ENCODE peak calls at places on chromosomes 1 and 21, in four cellular contexts. N is stomach; G is naive thymus-derived CD4-positive, alpha-beta T cell; W is body of pancreas. B is an unnamed sample.

GRCh38 chr1:232886304-232886703 is 64.1 kb upstream of the NTPCR start:
- DNase-seq in N (no peak), G (no peak), W (no peak), B (no peak)

GRCh38 chr1:27542463-27543273 is 52.7 kb upstream of the WASF2 start:
- DNase-seq in N (peak; percentile 75), G (no peak), W (peak; percentile 93), B (peak; percentile 85)

GRCh38 chr1:242405947-242406346 is 118.5 kb downstream of the PLD5 start:
- DNase-seq in N (no peak), G (no peak), W (no peak), B (no peak)

GRCh38 chr1:223010552-223011229 is 132.4 kb downstream of the TLR5 start:
- DNase-seq in N (no peak), G (no peak), W (no peak), B (no peak)

GRCh38 chr1:76230894-76231293 is 156.3 kb downstream of the ST6GALNAC3 start:
- DNase-seq in N (no peak), G (no peak), W (no peak), B (no peak)

GRCh38 chr1:216604771-216605170 is 118.5 kb downstream of the ESRRG start:
- DNase-seq in N (no peak), G (no peak), W (no peak), B (no peak)

GRCh38 chr1:168172250-168172915 is 6.4 kb upstream of the TIPRL start:
- DNase-seq in N (no peak), G (no peak), W (no peak), B (no peak)

GRCh38 chr1:1628656-1629429 is 3.1 kb upstream of the MMP23B start:
- DNase-seq in N (no peak), G (no peak), W (no peak), B (no peak)

GRCh38 chr1:149884433-149885363 is 14.7 kb upstream of the BOLA1 start:
- DNase-seq in N (no peak), G (no peak), W (no peak), B (no peak)

GRCh38 chr1:917076-917459 is 6.7 kb upstream of the SAMD11 start:
- DNase-seq in N (no peak), G (no peak), W (peak; percentile 8), B (no peak)

GRCh38 chr1:56578664-56578962 is 750 bp downstream of the PLPP3 start:
- DNase-seq in N (no peak), G (no peak), W (no peak), B (no peak)

GRCh38 chr1:29753244-29753643 is 516.9 kb downstream of the PTPRU start:
- DNase-seq in N (no peak), G (no peak), W (no peak), B (no peak)

GRCh38 chr1:236854602-236854978 is 59.5 kb downstream of the MTR start:
- DNase-seq in N (no peak), G (no peak), W (no peak), B (no peak)

GRCh38 chr21:16605588-16605987 is 875.8 kb downstream of the USP25 start:
- DNase-seq in N (no peak), G (no peak), W (no peak), B (no peak)

GRCh38 chr1:31786366-31787060 is 22.4 kb upstream of the ADGRB2 start:
- DNase-seq in N (no peak), G (no peak), W (peak; percentile 11), B (no peak)

GRCh38 chr1:101302831-101303511 is 66.2 kb downstream of the S1PR1 start:
- DNase-seq in N (no peak), G (no peak), W (no peak), B (peak; percentile 25)

GRCh38 chr1:224745924-224746323 is 129.8 kb downstream of the CNIH3 start:
- DNase-seq in N (no peak), G (no peak), W (no peak), B (no peak)

GRCh38 chr1:185719021-185719420 is 15.2 kb upstream of the HMCN1 start:
- DNase-seq in N (no peak), G (no peak), W (peak; percentile 17), B (peak; percentile 17)

GRCh38 chr1:38454236-38454635 is 405.3 kb downstream of the RRAGC start:
- DNase-seq in N (no peak), G (no peak), W (no peak), B (no peak)

GRCh38 chr21:40146201-40146890 is 279.1 kb downstream of the PCP4 start:
- DNase-seq in N (no peak), G (no peak), W (no peak), B (peak; percentile 18)

GRCh38 chr1:159091547-159092397 is 15.2 kb upstream of the AIM2 start:
- DNase-seq in N (no peak), G (no peak), W (no peak), B (no peak)

GRCh38 chr1:23475134-23475628 is 8.8 kb downstream of the ASAP3 start:
- DNase-seq in N (no peak), G (no peak), W (no peak), B (no peak)

GRCh38 chr1:23246274-23246673 is 29.0 kb upstream of the HTR1D start:
- DNase-seq in N (no peak), G (no peak), W (no peak), B (no peak)

GRCh38 chr1:16351449-16351993 is 759 bp downstream of the FBXO42 start:
- DNase-seq in N (no peak), G (no peak), W (no peak), B (no peak)

GRCh38 chr1:29761159-29761928 is 525.0 kb downstream of the PTPRU start:
- DNase-seq in N (no peak), G (no peak), W (no peak), B (no peak)

GRCh38 chr1:110258734-110259133 is 48.6 kb downstream of the KCNC4 start:
- DNase-seq in N (no peak), G (no peak), W (no peak), B (no peak)

GRCh38 chr1:46747683-46748288 is 28.9 kb upstream of the EFCAB14 start:
- DNase-seq in N (peak; percentile 57), G (no peak), W (peak; percentile 41), B (peak; percentile 42)

GRCh38 chr1:20361401-20361800 is 70.7 kb downstream of the VWA5B1 start:
- DNase-seq in N (no peak), G (no peak), W (no peak), B (no peak)

GRCh38 chr1:75632350-75632949 is 21.5 kb upstream of the SLC44A5 start:
- DNase-seq in N (no peak), G (no peak), W (no peak), B (no peak)

GRCh38 chr1:15033264-15033663 is 120.3 kb upstream of the TMEM51 start:
- DNase-seq in N (no peak), G (no peak), W (no peak), B (no peak)

GRCh38 chr1:32007591-32007940 is 6.1 kb upstream of the KHDRBS1 start:
- DNase-seq in N (no peak), G (no peak), W (no peak), B (no peak)

GRCh38 chr1:53652441-53653199 is 86.3 kb downstream of the GLIS1 start:
- DNase-seq in N (no peak), G (no peak), W (no peak), B (no peak)

GRCh38 chr1:205782627-205783470 is 7.6 kb upstream of the RAB29 start:
- DNase-seq in N (no peak), G (no peak), W (no peak), B (no peak)

GRCh38 chr1:22257286-22258275 is 114.7 kb upstream of the WNT4 start:
- DNase-seq in N (peak; percentile 78), G (no peak), W (no peak), B (no peak)

GRCh38 chr1:83860506-83861221 is 138.3 kb downstream of the TTLL7 start:
- DNase-seq in N (peak; percentile 87), G (peak; percentile 69), W (peak; percentile 89), B (peak; percentile 73)

GRCh38 chr1:19124273-19124672 is 85.8 kb downstream of the UBR4 start:
- DNase-seq in N (no peak), G (no peak), W (no peak), B (no peak)

GRCh38 chr1:19133360-19133759 is 76.7 kb downstream of the UBR4 start:
- DNase-seq in N (no peak), G (no peak), W (no peak), B (no peak)

GRCh38 chr1:19130476-19130875 is 79.6 kb downstream of the UBR4 start:
- DNase-seq in N (no peak), G (no peak), W (no peak), B (no peak)

GRCh38 chr1:19123837-19124236 is 86.2 kb downstream of the UBR4 start:
- DNase-seq in N (no peak), G (no peak), W (no peak), B (no peak)

GRCh38 chr1:19128965-19129514 is 81.0 kb downstream of the UBR4 start:
- DNase-seq in N (no peak), G (no peak), W (no peak), B (no peak)
- H3K4me3 ChIP-seq in N (no peak overlapping the region), G (no peak overlapping the region), W (no peak overlapping the region), B (no peak overlapping the region)

GRCh38 chr21:34083357-34083756 is 10.0 kb downstream of the MRPS6 start:
- DNase-seq in N (no peak), G (no peak), W (no peak), B (no peak)

GRCh38 chr21:34088752-34089151 is 15.4 kb downstream of the MRPS6 start:
- DNase-seq in N (no peak), G (no peak), W (no peak), B (no peak)

GRCh38 chr21:34082769-34083168 is 9.4 kb downstream of the MRPS6 start:
- DNase-seq in N (no peak), G (no peak), W (no peak), B (no peak)

GRCh38 chr21:34085129-34085528 is 11.8 kb downstream of the MRPS6 start:
- DNase-seq in N (no peak), G (no peak), W (no peak), B (no peak)

GRCh38 chr21:34086887-34087306 is 13.5 kb downstream of the MRPS6 start:
- DNase-seq in N (no peak), G (no peak), W (no peak), B (no peak)
- H3K4me1 ChIP-seq in N (peaks cover 79% of the 10 kb centered on the region), G (peaks cover 41% of the 10 kb centered on the region), W (peaks cover 27% of the 10 kb centered on the region), B (peaks cover 4% of the 10 kb centered on the region)

GRCh38 chr1:113142791-113143190 is 69.8 kb downstream of the LRIG2 start:
- DNase-seq in N (no peak), G (no peak), W (no peak), B (no peak)

GRCh38 chr1:113141650-113142473 is 68.9 kb downstream of the LRIG2 start:
- DNase-seq in N (no peak), G (no peak), W (no peak), B (no peak)

GRCh38 chr1:113138778-113139177 is 65.8 kb downstream of the LRIG2 start:
- DNase-seq in N (no peak), G (no peak), W (no peak), B (no peak)

GRCh38 chr1:113137563-113137962 is 64.6 kb downstream of the LRIG2 start:
- DNase-seq in N (no peak), G (no peak), W (no peak), B (no peak)

GRCh38 chr1:113140588-113141446 is 67.8 kb downstream of the LRIG2 start:
- DNase-seq in N (peak; percentile 70), G (no peak), W (peak; percentile 74), B (peak; percentile 63)
- H3K4me3 ChIP-seq in N (peak overlapping the region; percentile 3), G (no peak overlapping the region), W (no peak overlapping the region), B (no peak overlapping the region)

GRCh38 chr1:202107801-202108731 is 14.7 kb upstream of the GPR37L1 start:
- DNase-seq in N (peak; percentile 87), G (no peak), W (peak; percentile 97), B (peak; percentile 90)

GRCh38 chr1:202104073-202104472 is 18.6 kb upstream of the GPR37L1 start:
- DNase-seq in N (no peak), G (no peak), W (no peak), B (no peak)

GRCh38 chr1:202105571-202106339 is 17.0 kb upstream of the GPR37L1 start:
- DNase-seq in N (peak; percentile 83), G (no peak), W (peak; percentile 65), B (peak; percentile 43)

GRCh38 chr1:202107321-202107761 is 15.4 kb upstream of the GPR37L1 start:
- DNase-seq in N (peak; percentile 95), G (no peak), W (peak; percentile 97), B (peak; percentile 80)

GRCh38 chr1:202106340-202107284 is 16.1 kb upstream of the GPR37L1 start:
- DNase-seq in N (peak; percentile 88), G (no peak), W (peak; percentile 87), B (peak; percentile 80)
- H3K4me1 ChIP-seq in N (peaks cover 29% of the 10 kb centered on the region), G (no peaks in the 10 kb centered on the region), W (peaks cover 64% of the 10 kb centered on the region), B (peaks cover 30% of the 10 kb centered on the region)